ENCODE peak calls at places on chromosomes 4 and X, in four cellular contexts. W is thoracic aorta, O is HCT116, K is Peyer's patch. B is an unnamed sample.
A peak's percentile ranks its signal among the peaks of the same experiment; 100 is the strongest.

GRCh38 chrX:72141372-72142004 is 9.8 kb upstream of the RTL5 start:
- DNase-seq in W (no peak), O (no peak), K (no peak), B (no peak)

GRCh38 chrX:119455264-119455663 is 13.0 kb upstream of the SLC25A5 start:
- DNase-seq in W (no peak), O (no peak), K (no peak), B (no peak)

GRCh38 chr4:41334182-41334581 is 77.5 kb downstream of the UCHL1 start:
- DNase-seq in W (no peak), O (no peak), K (no peak), B (no peak)

GRCh38 chrX:138191998-138192397 is 519.5 kb downstream of the FGF13 start:
- DNase-seq in W (no peak), O (no peak), K (no peak), B (no peak)

GRCh38 chr4:14167876-14168510 is 540.5 kb upstream of the BOD1L1 start:
- DNase-seq in W (no peak), O (no peak), K (no peak), B (no peak)

GRCh38 chr4:99657801-99658200 is at the start of gene C4orf54:
- DNase-seq in W (no peak), O (no peak), K (no peak), B (no peak)

GRCh38 chr4:125316391-125316780 is 1.6 kb downstream of the FAT4 start:
- DNase-seq in W (no peak), O (no peak), K (peak; percentile 45), B (no peak)

GRCh38 chr4:71231073-71231752 is 107.6 kb upstream of the SLC4A4 start:
- DNase-seq in W (peak; percentile 87), O (no peak), K (peak; percentile 87), B (peak; percentile 93)

GRCh38 chrX:155757366-155757765 is 123.8 kb upstream of the VAMP7 start:
- DNase-seq in W (no peak), O (no peak), K (no peak), B (no peak)

GRCh38 chrX:154370300-154370881 is 4.0 kb downstream of the FLNA start:
- DNase-seq in W (no peak), O (no peak), K (no peak), B (no peak)

GRCh38 chr4:128574706-128575105 is 234.8 kb upstream of the JADE1 start:
- DNase-seq in W (no peak), O (peak; percentile 40), K (peak; percentile 89), B (peak; percentile 86)

GRCh38 chrX:152575331-152575730 is 62.4 kb upstream of the GABRQ start:
- DNase-seq in W (no peak), O (no peak), K (no peak), B (no peak)

GRCh38 chrX:153687121-153688039 is at the start of gene SLC6A8:
- DNase-seq in W (no peak), O (peak; percentile 27), K (peak; percentile 77), B (peak; percentile 86)

GRCh38 chrX:26562156-26562555 is 346.2 kb downstream of the MAGEB5 start:
- DNase-seq in W (no peak), O (no peak), K (no peak), B (no peak)

GRCh38 chr4:24477919-24478318 is 106.4 kb downstream of the DHX15 start:
- DNase-seq in W (no peak), O (no peak), K (no peak), B (no peak)

GRCh38 chrX:148878371-148878770 is 378.0 kb downstream of the AFF2 start:
- DNase-seq in W (no peak), O (no peak), K (no peak), B (no peak)

GRCh38 chr4:188299161-188299560 is 159.9 kb downstream of the TRIML1 start:
- DNase-seq in W (no peak), O (no peak), K (no peak), B (no peak)

GRCh38 chr4:8393593-8394038 is 46.9 kb downstream of the ACOX3 start:
- DNase-seq in W (peak; percentile 69), O (no peak), K (peak; percentile 57), B (no peak)

GRCh38 chr4:16835597-16836247 is 62.7 kb downstream of the LDB2 start:
- DNase-seq in W (no peak), O (no peak), K (no peak), B (no peak)

GRCh38 chr4:176875026-176875425 is 82.3 kb upstream of the VEGFC start:
- DNase-seq in W (no peak), O (no peak), K (no peak), B (no peak)

GRCh38 chr4:153916273-153916755 is 127.4 kb upstream of the SFRP2 start:
- DNase-seq in W (no peak), O (no peak), K (no peak), B (no peak)

GRCh38 chr4:74830928-74831327 is 36.6 kb upstream of the BTC start:
- DNase-seq in W (no peak), O (no peak), K (no peak), B (no peak)
- TF ChIP-seq CTCF in W (no peak), O (no peak), K (no peak), B (no peak)

GRCh38 chr4:123825596-123826291 is 429.1 kb downstream of the SPRY1 start:
- DNase-seq in W (no peak), O (no peak), K (no peak), B (no peak)
- H3K27ac ChIP-seq in W (peak overlapping the region; percentile 43), O (no peak overlapping the region), K (no peak overlapping the region), B (no peak overlapping the region)

GRCh38 chrX:88613338-88613737 is 133.7 kb upstream of the CPXCR1 start:
- DNase-seq in W (no peak), O (no peak), K (no peak), B (no peak)
- TF ChIP-seq CTCF in W (no peak), O (no peak), K (no peak), B (no peak)

DNA sequence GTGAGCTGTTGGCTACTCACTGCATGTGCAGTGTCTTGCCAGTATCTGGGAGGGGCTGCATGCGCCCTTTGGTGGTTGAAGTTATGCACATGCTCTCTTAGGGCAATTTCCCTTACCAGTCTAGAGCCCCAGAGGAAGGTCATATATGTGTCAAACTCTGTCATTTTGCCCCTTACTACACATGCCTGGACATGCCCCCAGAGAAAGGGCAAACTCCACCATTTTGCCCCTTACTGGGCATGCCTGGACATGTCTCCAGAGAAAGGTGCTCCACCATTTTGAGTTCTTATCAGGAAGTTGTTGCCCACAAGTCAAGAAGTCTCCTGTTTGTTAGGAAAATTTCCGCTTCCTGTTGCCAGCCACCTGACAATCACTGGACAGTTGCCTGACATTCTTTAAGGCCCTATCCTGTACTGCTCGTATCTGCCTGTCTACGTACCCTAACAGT is 56.4 kb upstream of the PLAC8 start:
- DNase-seq in W (no peak), O (no peak), K (no peak), B (no peak)
- H3K27ac ChIP-seq in W (no peak overlapping the region), O (peak overlapping the region; percentile 41), K (no peak overlapping the region), B (no peak overlapping the region)

B was measured in pancreas.